ENCODE peak calls at places on chromosomes 2 and 18, in four cellular contexts. One of them, this sample, is unnamed.

GRCh38 chr2:6054394-6054732 is 362.2 kb downstream of the SOX11 start:
- DNase-seq in H1: no peak
- DNase-seq in K562: no peak
- DNase-seq in A549: no peak
- DNase-seq in this sample: no peak

GRCh38 chr2:28956890-28957289 is 24.2 kb upstream of the TOGARAM2 start:
- DNase-seq in K562: no peak
- DNase-seq in A549: no peak
- DNase-seq in H1: no peak
- DNase-seq in this sample: no peak

GRCh38 chr18:79750980-79751571 is 46.7 kb upstream of the KCNG2 start:
- DNase-seq in H1: no peak
- DNase-seq in K562: no peak
- DNase-seq in A549: no peak
- DNase-seq in this sample: no peak

GRCh38 chr2:232890896-232891601 is 21.0 kb downstream of the SNORC start:
- DNase-seq in H1: no peak
- DNase-seq in K562: peak
- DNase-seq in A549: no peak
- DNase-seq in this sample: no peak

GRCh38 chr2:226300487-226300886 is 499.1 kb downstream of the IRS1 start:
- DNase-seq in K562: no peak
- DNase-seq in H1: no peak
- DNase-seq in A549: no peak
- DNase-seq in this sample: no peak

GRCh38 chr18:55323051-55323994 is 264.7 kb downstream of the TCF4 start:
- DNase-seq in H1: no peak
- DNase-seq in A549: no peak
- DNase-seq in K562: no peak
- DNase-seq in this sample: no peak

GRCh38 chr2:212484563-212485080 is 54.0 kb downstream of the ERBB4 start:
- DNase-seq in H1: no peak
- DNase-seq in A549: no peak
- DNase-seq in K562: no peak
- DNase-seq in this sample: no peak

GRCh38 chr2:227414846-227415245 is 27.1 kb upstream of the SCYGR1 start:
- DNase-seq in K562: no peak
- DNase-seq in A549: no peak
- DNase-seq in H1: no peak
- DNase-seq in this sample: peak

GRCh38 chr2:233853883-233854240 is 473 bp downstream of the HJURP start:
- DNase-seq in A549: no peak
- DNase-seq in K562: no peak
- DNase-seq in H1: no peak
- DNase-seq in this sample: no peak

GRCh38 chr2:40101076-40101688 is 322.1 kb upstream of the THUMPD2 start:
- DNase-seq in H1: no peak
- DNase-seq in K562: no peak
- DNase-seq in A549: no peak
- DNase-seq in this sample: no peak

GRCh38 chr2:75431757-75432156 is 129.0 kb downstream of the EVA1A start:
- DNase-seq in K562: no peak
- DNase-seq in H1: no peak
- DNase-seq in A549: no peak
- DNase-seq in this sample: no peak

GRCh38 chr2:237557633-237558015 is 8.8 kb upstream of the PRLH start:
- DNase-seq in K562: no peak
- DNase-seq in H1: no peak
- DNase-seq in A549: no peak
- DNase-seq in this sample: no peak

GRCh38 chr2:233834378-233834777 is 20.0 kb downstream of the HJURP start:
- DNase-seq in H1: no peak
- DNase-seq in A549: no peak
- DNase-seq in K562: no peak
- DNase-seq in this sample: no peak

GRCh38 chr2:83067947-83068346 is 1391.1 kb downstream of the SUCLG1 start:
- DNase-seq in H1: no peak
- DNase-seq in A549: no peak
- DNase-seq in K562: no peak
- DNase-seq in this sample: peak

GRCh38 chr18:44041553-44042418 is 638.9 kb upstream of the SETBP1 start:
- DNase-seq in K562: no peak
- DNase-seq in H1: no peak
- DNase-seq in A549: no peak
- DNase-seq in this sample: no peak

GRCh38 chr2:33678447-33678846 is 79.3 kb upstream of the FAM98A start:
- DNase-seq in H1: no peak
- DNase-seq in A549: no peak
- DNase-seq in K562: no peak
- DNase-seq in this sample: no peak

GRCh38 chr2:59885536-59885935 is 667.9 kb downstream of the BCL11A start:
- DNase-seq in H1: no peak
- DNase-seq in K562: no peak
- DNase-seq in A549: no peak
- DNase-seq in this sample: no peak
- TF ChIP-seq PHF8 in H1: no peak
- TF ChIP-seq PHF8 in K562: no peak
- TF ChIP-seq PHF8 in A549: no peak
- TF ChIP-seq PHF8 in this sample: no peak

GRCh38 chr2:43367014-43367782 is 140.8 kb upstream of the ZFP36L2 start:
- DNase-seq in A549: no peak
- DNase-seq in K562: no peak
- DNase-seq in H1: no peak
- DNase-seq in this sample: no peak

GRCh38 chr2:43370705-43371104 is 144.3 kb upstream of the ZFP36L2 start:
- DNase-seq in K562: no peak
- DNase-seq in A549: no peak
- DNase-seq in H1: no peak
- DNase-seq in this sample: no peak

GRCh38 chr2:43370146-43370545 is 143.7 kb upstream of the ZFP36L2 start:
- DNase-seq in K562: no peak
- DNase-seq in H1: no peak
- DNase-seq in A549: no peak
- DNase-seq in this sample: no peak

GRCh38 chr2:43372386-43373081 is 146.1 kb upstream of the ZFP36L2 start:
- DNase-seq in H1: no peak
- DNase-seq in K562: no peak
- DNase-seq in A549: no peak
- DNase-seq in this sample: peak

GRCh38 chr2:43368483-43369385 is 142.3 kb upstream of the ZFP36L2 start:
- DNase-seq in H1: no peak
- DNase-seq in K562: no peak
- DNase-seq in A549: no peak
- DNase-seq in this sample: no peak
- TF ChIP-seq PHF8 in H1: no peak
- TF ChIP-seq PHF8 in K562: no peak
- TF ChIP-seq PHF8 in A549: no peak
- TF ChIP-seq PHF8 in this sample: no peak

GRCh38 chr2:27003857-27004256 is 28.9 kb upstream of the TMEM214 start:
- DNase-seq in H1: no peak
- DNase-seq in A549: no peak
- DNase-seq in K562: no peak
- DNase-seq in this sample: no peak
- TF ChIP-seq PHF8 in H1: no peak
- TF ChIP-seq PHF8 in A549: no peak
- TF ChIP-seq PHF8 in K562: no peak
- TF ChIP-seq PHF8 in this sample: no peak

DNA sequence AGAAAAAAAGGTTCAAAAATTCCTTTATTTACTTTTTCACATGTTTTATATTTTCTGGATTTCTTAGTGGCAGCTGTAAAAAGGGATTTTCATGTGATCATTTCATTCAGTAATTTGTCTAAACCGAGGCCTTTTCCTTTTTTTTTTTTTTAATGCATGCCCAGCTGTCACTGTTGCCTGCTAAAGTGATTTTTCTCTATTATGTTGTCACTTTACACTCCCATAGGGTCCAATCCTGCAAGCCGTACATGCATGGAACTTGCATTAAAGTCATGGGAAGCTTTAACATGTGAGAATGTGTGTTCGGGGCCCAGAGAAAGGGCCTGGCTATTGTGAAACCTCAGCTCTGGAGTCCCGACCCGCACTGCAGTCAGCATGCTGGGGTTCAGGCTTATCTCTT is 474.5 kb downstream of the SLC4A3 start:
- DNase-seq in H1: no peak
- DNase-seq in K562: no peak
- DNase-seq in A549: no peak
- DNase-seq in this sample: no peak
- TF ChIP-seq PHF8 in H1: no peak
- TF ChIP-seq PHF8 in K562: no peak
- TF ChIP-seq PHF8 in A549: no peak
- TF ChIP-seq PHF8 in this sample: no peak

DNA sequence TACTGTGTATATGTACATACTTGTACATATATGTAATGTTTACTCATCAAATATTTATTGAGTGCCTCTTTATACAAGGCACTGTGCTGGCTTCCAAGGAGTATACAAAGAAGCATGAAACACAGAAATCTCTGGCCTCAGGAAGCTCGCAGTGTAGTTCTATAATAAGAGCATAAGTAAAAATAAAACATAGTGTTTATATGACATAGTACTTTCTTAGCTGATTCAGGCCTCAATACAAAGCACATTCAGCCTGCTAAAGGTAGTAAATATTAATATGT is 13.9 kb downstream of the STAMBP start:
- DNase-seq in K562: no peak
- DNase-seq in H1: no peak
- DNase-seq in A549: no peak
- DNase-seq in this sample: peak
- TF ChIP-seq PHF8 in K562: no peak
- TF ChIP-seq PHF8 in H1: no peak
- TF ChIP-seq PHF8 in A549: no peak
- TF ChIP-seq PHF8 in this sample: no peak

DNA sequence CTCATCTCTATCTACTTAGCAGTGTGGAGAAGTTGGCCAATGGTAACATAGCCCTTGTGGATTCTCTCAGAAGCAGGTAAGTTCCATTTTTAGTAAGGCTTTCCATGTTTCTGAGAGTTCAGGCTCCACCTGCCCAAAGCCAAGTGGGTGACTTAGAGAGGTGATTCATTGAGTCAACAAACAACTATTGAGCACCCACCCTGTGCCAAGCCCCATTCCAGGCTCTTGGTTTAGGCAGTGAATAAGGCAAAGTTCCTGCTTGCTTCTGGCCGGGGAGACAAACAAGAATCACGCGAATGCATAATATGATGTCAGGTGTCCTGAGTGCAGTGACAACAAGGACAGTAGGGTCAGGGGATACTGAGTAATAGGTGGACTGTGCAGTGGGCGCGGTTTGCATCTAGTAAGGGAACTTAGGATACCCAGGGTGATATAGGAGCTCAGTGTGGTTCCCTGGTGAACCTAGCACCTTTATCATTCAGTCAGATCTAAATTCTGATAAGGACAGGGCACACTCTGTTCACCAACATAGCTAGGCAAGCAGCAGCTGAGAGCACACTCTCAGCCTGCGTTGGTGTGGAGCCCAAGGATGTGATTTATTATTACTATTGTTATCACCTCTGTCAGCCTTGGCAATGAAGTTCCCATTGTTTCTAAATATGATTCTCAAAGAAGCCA is 31.7 kb upstream of the KCTD1 start:
- DNase-seq in A549: peak
- DNase-seq in H1: no peak
- DNase-seq in K562: no peak
- DNase-seq in this sample: peak
- TF ChIP-seq PHF8 in A549: no peak
- TF ChIP-seq PHF8 in H1: no peak
- TF ChIP-seq PHF8 in K562: no peak
- TF ChIP-seq PHF8 in this sample: no peak

GRCh38 chr2:196502413-196502812 is 137.1 kb upstream of the CCDC150 start:
- DNase-seq in A549: no peak
- DNase-seq in K562: no peak
- DNase-seq in H1: no peak
- DNase-seq in this sample: no peak
- TF ChIP-seq PHF8 in A549: no peak
- TF ChIP-seq PHF8 in K562: no peak
- TF ChIP-seq PHF8 in H1: no peak
- TF ChIP-seq PHF8 in this sample: no peak

This sample was measured in HepG2.